ENCODE peak calls at places on chromosomes 12 and 14, in five cellular contexts. S, O, D, Z and N are unnamed samples.

GRCh38 chr14:87306770-87307169 is 686.2 kb downstream of the GALC start:
- DNase-seq in D (no peak), Z (no peak), O (no peak), S (no peak), N (no peak)

GRCh38 chr12:7017870-7018349 is 366 bp downstream of the LPCAT3 start:
- DNase-seq in O (no peak), Z (peak), D (no peak), S (no peak), N (peak)

GRCh38 chr14:104131968-104132732 is 6.2 kb upstream of the KIF26A start:
- DNase-seq in Z (no peak), O (no peak), D (no peak), S (no peak), N (peak)

GRCh38 chr14:76863724-76864407 is 37.7 kb downstream of the LRRC74A start:
- DNase-seq in D (no peak), Z (peak), O (peak), S (peak), N (no peak)

GRCh38 chr12:57866308-57867019 is 19.9 kb upstream of the CTDSP2 start:
- DNase-seq in D (no peak), Z (no peak), S (no peak), O (no peak), N (no peak)

GRCh38 chr12:724194-724855 is 28.1 kb upstream of the WNK1 start:
- DNase-seq in O (no peak), Z (no peak), D (no peak), S (peak), N (no peak)

GRCh38 chr12:121705514-121705913 is 7.0 kb upstream of the TMEM120B start:
- DNase-seq in O (no peak), Z (no peak), D (no peak), S (no peak), N (no peak)

GRCh38 chr12:126157575-126157966 is 1092.3 kb downstream of the AACS start:
- DNase-seq in Z (no peak), O (peak), D (no peak), S (no peak), N (no peak)

GRCh38 chr12:130465626-130466025 is 127.9 kb downstream of the PIWIL1 start:
- DNase-seq in D (no peak), O (no peak), S (no peak), Z (no peak), N (no peak)

GRCh38 chr14:24576178-24576577 is at the start of gene CTSG:
- DNase-seq in Z (no peak), S (no peak), O (no peak), D (no peak), N (no peak)

GRCh38 chr12:54650409-54650808 is 2.2 kb upstream of the DCD start:
- DNase-seq in D (peak), Z (no peak), O (no peak), S (no peak), N (no peak)

GRCh38 chr12:5171701-5172100 is 128.0 kb downstream of the KCNA5 start:
- DNase-seq in Z (peak), S (peak), D (peak), O (peak), N (no peak)

GRCh38 chr14:75190023-75190422 is 13.6 kb upstream of the TMED10 start:
- DNase-seq in D (no peak), Z (no peak), O (no peak), S (no peak), N (no peak)

GRCh38 chr12:76183459-76184186 is 99.1 kb upstream of the NAP1L1 start:
- DNase-seq in D (peak), Z (peak), O (peak), S (peak), N (no peak)

GRCh38 chr12:75692883-75693282 is 181.5 kb upstream of the KRR1 start:
- DNase-seq in D (peak), O (no peak), Z (no peak), S (peak), N (no peak)

GRCh38 chr12:116434155-116435065 is 124.8 kb upstream of the MAP1LC3B2 start:
- DNase-seq in O (peak), S (peak), D (peak), Z (peak), N (peak)

DNA sequence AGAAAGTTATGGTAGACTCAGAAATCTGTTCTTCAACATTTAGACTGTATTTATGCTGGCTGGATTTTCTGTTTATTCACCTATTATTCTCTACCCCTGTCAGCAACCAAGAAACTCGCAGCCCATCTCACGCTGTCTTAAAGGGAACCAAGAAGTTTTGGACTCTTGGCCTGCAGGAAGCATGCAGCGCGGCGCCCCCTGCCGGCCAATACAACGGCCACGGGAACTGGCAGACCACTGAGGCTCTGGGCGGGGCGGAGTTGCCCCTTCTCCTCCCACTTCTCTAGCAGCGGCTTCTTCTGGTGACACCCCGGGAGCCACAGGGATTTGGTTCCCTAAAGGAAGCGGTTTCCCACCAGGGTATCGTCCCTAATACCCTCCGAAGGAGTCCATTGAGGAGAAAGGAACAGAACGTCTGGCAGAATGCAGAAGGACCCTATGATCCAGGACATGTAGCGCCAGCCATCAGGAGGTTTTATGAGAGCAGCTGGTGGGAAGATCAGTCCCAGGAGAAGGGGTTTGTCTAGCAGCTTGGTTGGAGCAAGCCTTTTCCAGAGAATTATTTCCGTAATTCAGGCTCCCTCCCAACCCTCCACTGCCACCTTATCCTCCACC is 21.0 kb upstream of the RNASE2 start:
- DNase-seq in Z (peak), S (peak), D (peak), O (no peak), N (peak)
- TF ChIP-seq CTCF in Z (no peak), S (peak), D (peak), O (peak), N (peak)

DNA sequence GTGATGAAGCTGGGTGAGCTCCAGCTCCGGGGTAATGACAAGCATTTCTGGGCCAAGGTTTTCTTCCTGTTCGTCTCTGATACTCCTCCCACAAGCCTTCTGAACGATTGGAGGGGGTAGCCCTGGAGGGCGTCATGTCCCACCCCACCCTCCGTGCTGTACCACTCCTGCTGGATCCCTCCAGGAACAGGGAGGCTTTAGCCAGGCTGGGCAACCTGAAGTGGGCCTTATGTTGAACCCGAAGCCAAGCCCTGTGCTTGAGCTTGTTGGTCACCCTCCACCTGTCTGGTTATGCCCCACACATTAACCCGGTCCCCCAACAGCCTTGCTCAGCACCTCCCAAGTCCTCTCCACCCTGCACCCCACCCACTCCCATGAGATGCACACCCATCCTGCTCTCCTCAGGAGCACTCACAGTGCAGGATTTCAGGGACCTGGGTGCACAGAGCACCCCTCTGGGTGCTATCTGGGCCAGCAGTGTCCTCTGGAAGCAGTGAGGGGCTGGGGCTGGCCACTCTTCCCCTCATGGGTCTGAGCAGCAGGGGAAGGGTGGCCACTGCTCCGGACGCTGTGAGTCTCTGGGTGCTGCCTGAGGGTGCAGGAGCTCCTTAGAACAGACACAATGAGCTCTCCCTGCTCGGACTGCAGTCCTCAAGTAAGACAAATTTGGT is 6.8 kb upstream of the KRT83 start:
- DNase-seq in D (no peak), Z (no peak), S (no peak), O (no peak), N (peak)
- TF ChIP-seq CTCF in D (no peak), Z (no peak), S (no peak), O (no peak), N (no peak)

GRCh38 chr14:93981316-93981715 is 4.9 kb upstream of the ASB2 start:
- DNase-seq in D (no peak), Z (no peak), O (no peak), S (no peak), N (no peak)
- TF ChIP-seq CTCF in D (no peak), Z (no peak), O (no peak), S (no peak), N (no peak)

GRCh38 chr14:91330846-91331245 is 86.3 kb upstream of the GPR68 start:
- DNase-seq in D (no peak), S (no peak), O (no peak), Z (no peak), N (no peak)
- TF ChIP-seq CTCF in D (no peak), S (no peak), O (no peak), Z (no peak), N (no peak)

DNA sequence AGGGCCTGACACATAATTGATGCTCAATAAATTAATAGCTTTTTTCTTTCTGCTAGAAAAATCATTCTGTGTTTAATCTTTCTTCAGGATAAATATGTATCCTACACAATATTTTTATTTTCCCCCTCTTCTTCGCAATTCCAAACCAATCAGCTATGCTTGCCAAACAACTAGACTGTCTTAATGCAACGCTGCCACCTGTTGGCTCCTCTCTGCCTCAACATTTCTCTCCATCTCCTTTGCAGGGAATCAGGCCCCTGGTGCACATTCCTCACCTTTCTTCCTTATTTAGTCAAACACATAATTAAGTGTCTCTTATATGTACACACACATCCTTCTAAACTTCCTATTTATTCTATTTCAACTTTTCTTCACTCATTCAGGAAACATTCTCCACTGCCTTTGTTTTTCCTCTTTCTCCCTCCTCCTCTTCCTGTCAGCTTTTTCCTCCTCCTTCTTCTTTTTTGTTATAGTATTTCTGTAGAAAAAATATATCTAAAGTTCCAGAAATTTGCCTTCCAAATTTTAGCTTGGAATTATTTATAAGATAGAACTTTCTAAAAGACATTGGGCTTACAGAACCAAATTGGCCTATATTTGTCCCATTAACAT is 406.0 kb downstream of the PRKD1 start:
- DNase-seq in S (peak), O (no peak), Z (no peak), D (peak), N (peak)
- TF ChIP-seq CTCF in S (peak), O (no peak), Z (no peak), D (peak), N (no peak)

GRCh38 chr14:95895720-95896119 is 19.1 kb downstream of the TUNAR start:
- DNase-seq in Z (peak), O (no peak), S (no peak), D (no peak), N (peak)
- TF ChIP-seq CTCF in Z (no peak), O (peak), S (no peak), D (no peak), N (peak)